ENCODE peak calls at places on chromosomes 4 and X, in four cellular contexts. I is neural progenitor cell, X is fibroblast of lung, E is A549. P is an unnamed sample. For H3K4me1, the result is how much of the 10 kb centered on the place peaks cover.

GRCh38 chr4:15769202-15769601 is 8.9 kb upstream of the CD38 start:
- DNase-seq in X (no peak), E (no peak), I (no peak), P (no peak)

GRCh38 chr4:113502476-113502875 is 259.1 kb downstream of the CAMK2D start:
- DNase-seq in X (peak), E (no peak), I (no peak), P (no peak)

GRCh38 chr4:158384407-158384806 is 137.3 kb upstream of the RXFP1 start:
- DNase-seq in I (no peak), X (no peak), E (no peak), P (no peak)

GRCh38 chrX:132292753-132293152 is 73.5 kb upstream of the RAP2C start:
- DNase-seq in I (peak), X (peak), E (peak), P (peak)

GRCh38 chr4:89995824-89996223 is 101.2 kb downstream of the MMRN1 start:
- DNase-seq in I (no peak), X (no peak), E (no peak), P (no peak)

GRCh38 chr4:85005865-85006377 is 39.4 kb upstream of the WDFY3 start:
- DNase-seq in E (no peak), I (no peak), X (peak), P (no peak)

GRCh38 chrX:38796926-38797325 is 4.3 kb upstream of the MID1IP1 start:
- DNase-seq in E (no peak), I (no peak), X (peak), P (no peak)

GRCh38 chr4:4849524-4850193 is 9.8 kb upstream of the MSX1 start:
- DNase-seq in I (no peak), X (no peak), E (no peak), P (no peak)

GRCh38 chr4:6198768-6199343 is 1.5 kb downstream of the JAKMIP1 start:
- DNase-seq in E (peak), I (peak), X (peak), P (no peak)

GRCh38 chrX:48945517-48946348 is 11.7 kb downstream of the OTUD5 start:
- DNase-seq in I (peak), E (peak), X (peak), P (peak)

GRCh38 chr4:177116161-177116560 is 193.5 kb upstream of the NEIL3 start:
- DNase-seq in X (no peak), E (no peak), I (no peak), P (no peak)

GRCh38 chr4:17336524-17336941 is 175.4 kb downstream of the QDPR start:
- DNase-seq in I (no peak), X (no peak), E (no peak), P (no peak)

GRCh38 chrX:47483310-47484268 is 567 bp upstream of the ZNF41 start:
- DNase-seq in I (peak), E (peak), X (peak), P (peak)

GRCh38 chrX:98490670-98491069 is 1607.0 kb downstream of the RPA4 start:
- DNase-seq in I (no peak), X (no peak), E (no peak), P (no peak)

GRCh38 chrX:148288451-148288850 is 212.0 kb upstream of the AFF2 start:
- DNase-seq in E (no peak), X (no peak), I (no peak), P (no peak)

GRCh38 chr4:8854866-8855265 is 16.8 kb downstream of the HMX1 start:
- DNase-seq in I (no peak), X (no peak), E (no peak), P (no peak)

GRCh38 chr4:169159614-169160013 is 111.1 kb downstream of the SH3RF1 start:
- DNase-seq in I (no peak), X (peak), E (no peak), P (no peak)

GRCh38 chr4:10023050-10023419 is 1.7 kb upstream of the SLC2A9 start:
- DNase-seq in X (no peak), I (no peak), E (no peak), P (no peak)

GRCh38 chr4:41933997-41934812 is 1.0 kb upstream of the TMEM33 start:
- DNase-seq in I (no peak), E (peak), X (no peak), P (no peak)

GRCh38 chr4:103915224-103915869 is 195.6 kb upstream of the TACR3 start:
- DNase-seq in I (peak), E (peak), X (peak), P (no peak)

GRCh38 chr4:158259955-158260575 is 49.8 kb downstream of the TMEM144 start:
- DNase-seq in E (peak), I (peak), X (peak), P (no peak)

GRCh38 chrX:132957211-132958085 is 981 bp downstream of the HS6ST2 start:
- DNase-seq in X (no peak), E (peak), I (peak), P (peak)

GRCh38 chr4:70269674-70270073 is 27.3 kb downstream of the CSN3 start:
- DNase-seq in X (peak), I (peak), E (peak), P (no peak)

GRCh38 chr4:188821500-188821899 is 682.3 kb downstream of the TRIML1 start:
- DNase-seq in E (no peak), I (no peak), X (no peak), P (no peak)

GRCh38 chr4:123671633-123672404 is 275.2 kb downstream of the SPRY1 start:
- DNase-seq in I (no peak), X (no peak), E (no peak), P (no peak)

GRCh38 chrX:39613997-39614679 is 483.6 kb downstream of the BCOR start:
- DNase-seq in I (peak), E (no peak), X (no peak), P (peak)

GRCh38 chr4:98794565-98795205 is 134.2 kb downstream of the EIF4E start:
- DNase-seq in I (no peak), E (no peak), X (no peak), P (no peak)

GRCh38 chr4:116925900-116926457 is 159.4 kb downstream of the TRAM1L1 start:
- DNase-seq in E (no peak), X (no peak), I (peak), P (peak)

GRCh38 chrX:38987135-38987780 is 186.0 kb downstream of the MID1IP1 start:
- DNase-seq in E (no peak), I (no peak), X (peak), P (no peak)

GRCh38 chr4:76200771-76201224 is 12.8 kb downstream of the SCARB2 start:
- DNase-seq in E (no peak), X (no peak), I (no peak), P (peak)

GRCh38 chr4:76197001-76197743 is 16.5 kb downstream of the SCARB2 start:
- DNase-seq in E (no peak), X (no peak), I (no peak), P (no peak)

GRCh38 chr4:76199664-76200211 is 13.9 kb downstream of the SCARB2 start:
- DNase-seq in I (no peak), X (peak), E (no peak), P (peak)

GRCh38 chr4:76197971-76198410 is 15.6 kb downstream of the SCARB2 start:
- DNase-seq in I (peak), E (no peak), X (peak), P (peak)

DNA sequence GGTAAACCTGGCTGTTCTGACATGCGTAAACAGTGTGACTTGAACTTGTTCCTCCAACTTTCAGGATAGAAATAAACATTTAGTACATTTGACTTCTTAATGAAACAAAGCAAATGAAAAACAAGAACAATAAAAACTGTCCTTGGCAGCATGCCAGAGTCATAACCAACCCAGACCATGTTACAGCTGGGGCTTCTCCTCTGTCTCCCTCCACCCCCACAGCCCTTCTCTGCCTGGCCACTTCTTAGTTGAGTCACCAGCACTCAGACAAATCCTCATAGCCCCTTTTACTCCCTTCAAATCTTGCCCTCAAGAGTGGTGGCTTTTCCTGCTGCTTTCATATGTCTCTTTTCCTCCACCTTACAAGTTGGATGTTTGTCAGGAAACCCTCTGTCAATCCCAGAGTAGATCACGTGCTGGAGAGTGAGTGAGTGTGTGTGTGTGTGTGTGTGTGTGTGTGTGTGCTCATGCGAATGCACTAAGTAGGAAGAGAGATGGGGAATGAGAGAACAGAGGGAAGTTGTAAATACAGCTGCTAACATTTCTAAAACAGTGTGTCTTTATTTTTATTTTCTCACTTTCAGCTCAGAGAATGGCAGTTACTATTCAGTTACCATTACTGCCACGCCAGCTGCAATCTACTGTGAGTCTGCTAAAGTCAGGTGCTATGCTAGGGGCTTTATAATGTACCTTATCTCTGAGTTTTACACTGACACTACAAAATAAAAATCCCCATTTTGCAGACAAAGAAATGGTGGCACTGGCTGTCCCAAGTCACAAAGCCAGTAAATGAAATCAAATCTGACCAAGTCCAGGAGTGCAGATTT is 15.0 kb downstream of the SCARB2 start:
- DNase-seq in X (peak), I (peak), E (peak), P (peak)
- H3K4me1 ChIP-seq in X (half or more), I (under half), E (under half), P (half or more)

GRCh38 chrX:12997898-12998687 is 23.2 kb downstream of the TMSB4X start:
- DNase-seq in E (no peak), X (no peak), I (peak), P (peak)

GRCh38 chrX:13000311-13000811 is 25.5 kb downstream of the TMSB4X start:
- DNase-seq in I (no peak), X (no peak), E (no peak), P (no peak)

GRCh38 chrX:12996934-12997435 is 22.1 kb downstream of the TMSB4X start:
- DNase-seq in X (no peak), I (no peak), E (no peak), P (no peak)

GRCh38 chrX:13001097-13001496 is 26.2 kb downstream of the TMSB4X start:
- DNase-seq in X (no peak), I (no peak), E (no peak), P (no peak)

GRCh38 chrX:12999422-12999821 is 24.5 kb downstream of the TMSB4X start:
- DNase-seq in X (no peak), I (no peak), E (no peak), P (no peak)
- H3K27ac ChIP-seq in X (no peak), I (no peak), E (peak), P (peak)

DNA sequence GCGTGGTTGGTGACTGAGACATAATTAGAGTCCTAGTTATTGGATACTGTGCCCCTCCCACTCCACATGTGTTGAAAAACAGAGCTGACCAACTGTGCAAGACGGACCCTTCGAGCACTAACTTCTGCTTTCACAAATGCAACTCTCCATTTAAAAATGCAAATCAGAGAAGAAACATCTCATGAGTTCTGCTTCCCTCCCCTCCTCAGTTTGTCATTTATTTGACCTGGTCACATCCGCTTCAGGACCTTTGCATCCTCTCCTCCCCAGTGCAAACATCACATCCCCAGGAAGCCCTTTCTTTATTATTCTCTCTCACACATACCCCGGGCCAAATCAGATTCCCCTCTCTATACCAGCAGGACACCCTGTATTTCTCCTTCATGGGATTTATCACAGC is 38.1 kb upstream of the NOCT start:
- DNase-seq in I (no peak), E (no peak), X (no peak), P (no peak)
- H3K4me1 ChIP-seq in I (under half), E (under half), X (under half), P (under half)

GRCh38 chr4:722181-722725 is 16.6 kb downstream of the PCGF3 start:
- DNase-seq in E (no peak), X (no peak), I (no peak), P (no peak)

GRCh38 chr4:723706-724105 is 18.1 kb downstream of the PCGF3 start:
- DNase-seq in I (no peak), X (no peak), E (no peak), P (no peak)

GRCh38 chr4:722851-723360 is 17.3 kb downstream of the PCGF3 start:
- DNase-seq in I (no peak), E (no peak), X (no peak), P (no peak)

GRCh38 chr4:720111-720860 is 14.7 kb downstream of the PCGF3 start:
- DNase-seq in E (no peak), I (no peak), X (no peak), P (no peak)

DNA sequence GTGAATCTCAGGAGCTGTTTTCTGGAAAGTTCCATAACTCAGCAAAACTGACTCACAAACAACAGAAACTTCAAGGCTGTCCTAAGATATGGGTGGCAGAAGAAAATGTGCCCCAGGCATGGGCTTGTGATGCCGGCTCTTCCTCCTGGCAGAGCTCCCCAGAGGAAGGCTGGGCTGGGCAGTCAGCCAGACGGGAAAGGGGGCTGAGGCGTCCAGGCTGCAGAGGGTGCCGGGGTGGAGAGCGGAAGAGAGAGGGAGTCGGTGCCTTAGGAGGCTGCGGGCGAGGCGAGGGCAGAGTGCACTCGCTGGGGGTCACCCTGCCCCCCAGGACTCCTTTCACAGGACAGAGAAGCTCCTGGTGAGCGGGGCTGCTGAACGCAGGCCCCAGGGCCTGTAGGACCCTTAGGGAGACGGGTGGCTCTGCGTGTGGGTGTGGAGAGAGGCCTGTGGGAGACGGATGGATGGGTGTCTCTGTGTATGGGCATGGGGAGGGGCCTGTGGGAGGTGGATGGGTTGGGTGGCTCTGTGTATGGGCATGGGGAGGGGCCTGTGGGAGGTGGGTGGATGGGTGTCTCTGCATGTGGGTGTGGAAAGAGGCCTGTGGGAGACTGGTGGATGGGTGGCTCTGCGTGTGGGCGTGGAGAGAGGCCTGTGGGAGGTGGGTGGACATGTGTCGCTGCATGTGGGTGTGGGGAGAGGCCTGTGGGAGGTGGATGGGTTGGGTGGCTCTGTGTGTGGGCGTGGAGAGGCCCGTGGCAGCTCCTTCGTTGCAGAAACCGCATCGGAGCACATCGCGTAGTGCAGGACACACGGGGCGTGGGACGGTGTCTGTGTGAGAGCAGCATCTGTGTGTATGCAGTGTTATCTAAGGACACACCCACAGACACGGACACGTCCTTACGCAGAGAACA is 15.9 kb downstream of the PCGF3 start:
- DNase-seq in E (no peak), X (peak), I (no peak), P (no peak)
- H3K27ac ChIP-seq in E (no peak), X (peak), I (no peak), P (no peak)

DNA sequence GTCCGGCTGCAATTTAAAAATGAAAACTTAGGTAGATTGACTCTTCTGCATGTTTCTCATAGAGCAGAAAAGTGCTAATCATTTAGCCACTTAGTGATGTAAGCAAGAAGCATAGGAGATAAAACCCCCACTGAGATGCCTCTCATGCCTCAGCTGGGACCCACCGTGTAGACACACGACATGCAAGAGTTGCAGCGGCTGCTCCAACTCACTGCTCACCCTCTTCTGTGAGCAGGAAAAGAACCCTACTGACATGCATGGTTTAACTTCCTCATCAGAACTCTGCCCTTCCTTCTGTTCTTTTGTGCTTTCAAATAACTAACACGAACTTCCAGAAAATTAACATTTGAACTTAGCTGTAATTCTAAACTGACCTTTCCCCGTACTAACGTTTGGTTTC is 41.0 kb downstream of the MAP7D3 start:
- DNase-seq in E (no peak), X (no peak), I (no peak), P (no peak)
- H3K4me1 ChIP-seq in E (under half), X (under half), I (under half), P (under half)

DNA sequence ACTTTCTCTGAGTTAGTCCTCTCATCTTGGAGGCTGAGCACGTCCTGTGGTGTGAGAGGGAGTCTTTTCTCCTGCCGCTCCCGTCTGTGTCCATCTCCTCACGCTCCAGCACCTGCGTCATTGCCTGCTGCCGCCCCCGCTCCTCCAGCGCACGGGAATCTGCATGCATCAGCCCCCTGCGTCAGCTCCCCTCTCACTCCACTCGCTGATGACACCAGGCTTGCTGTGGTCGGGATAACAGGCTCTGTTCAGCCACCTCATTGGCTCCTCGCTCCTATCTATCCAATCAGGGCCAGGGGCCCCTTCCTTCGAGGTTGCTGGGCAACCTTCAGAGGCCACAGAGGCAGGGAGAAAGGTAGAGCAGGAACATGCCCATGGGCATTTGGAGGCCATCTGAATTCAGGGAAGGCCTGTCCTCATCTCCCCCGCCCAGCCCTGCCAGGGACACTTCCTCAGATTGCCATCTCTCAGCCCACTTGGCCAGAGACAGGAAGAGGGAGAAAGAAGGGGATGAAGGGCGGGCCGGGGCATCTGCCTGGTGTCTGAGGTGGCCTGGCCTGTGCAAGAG is 9.3 kb downstream of the ZNF185 start:
- DNase-seq in I (peak), X (peak), E (no peak), P (peak)
- H3K27ac ChIP-seq in I (no peak), X (no peak), E (no peak), P (no peak)

GRCh38 chr4:108141213-108142045 is 27.3 kb downstream of the LEF1 start:
- DNase-seq in E (no peak), I (no peak), X (no peak), P (no peak)

GRCh38 chr4:108140328-108140727 is 28.4 kb downstream of the LEF1 start:
- DNase-seq in I (no peak), X (no peak), E (no peak), P (no peak)

GRCh38 chr4:108143515-108143914 is 25.2 kb downstream of the LEF1 start:
- DNase-seq in I (no peak), X (no peak), E (no peak), P (no peak)

GRCh38 chr4:108144451-108144850 is 24.3 kb downstream of the LEF1 start:
- DNase-seq in E (no peak), X (no peak), I (no peak), P (no peak)

GRCh38 chr4:108142870-108143269 is 25.9 kb downstream of the LEF1 start:
- DNase-seq in X (no peak), I (no peak), E (no peak), P (no peak)
- H3K4me1 ChIP-seq in X (under half), I (under half), E (under half), P (under half)

GRCh38 chr4:137032242-137032641 is 500.1 kb downstream of the PCDH18 start:
- DNase-seq in E (no peak), X (peak), I (no peak), P (no peak)
- H3K27ac ChIP-seq in E (no peak), X (no peak), I (no peak), P (no peak)